ENCODE peak calls at places on chromosomes 13 and 19, in seven cellular contexts. C is GM23338; J is K562; Z is AG04450; L is ovary; B is WERI-Rb-1; P is CD4-positive, alpha-beta memory T cell. D is an unnamed sample.

GRCh38 chr19:39263912-39264305 is 4.3 kb upstream of the IFNL2 start:
- DNase-seq in C (peak; percentile 59), J (no peak), Z (no peak), L (no peak), B (no peak), P (no peak), D (no peak)

GRCh38 chr13:46341112-46341711 is 45.8 kb downstream of the RUBCNL start:
- DNase-seq in C (no peak), J (no peak), Z (peak; percentile 6), L (no peak), B (no peak), P (no peak), D (peak; percentile 23)

GRCh38 chr13:42048625-42049453 is at the start of gene DGKH:
- DNase-seq in C (peak; percentile 70), J (peak; percentile 83), Z (no peak), L (peak; percentile 83), B (peak; percentile 68), P (peak; percentile 56), D (peak; percentile 85)

GRCh38 chr19:33868821-33869412 is 72.2 kb downstream of the KCTD15 start:
- DNase-seq in C (peak; percentile 55), J (no peak), Z (no peak), L (no peak), B (no peak), P (no peak), D (peak; percentile 33)

GRCh38 chr13:106530907-106531520 is 4.4 kb downstream of the EFNB2 start:
- DNase-seq in C (no peak), J (no peak), Z (no peak), L (no peak), B (peak; percentile 51), P (no peak), D (no peak)

GRCh38 chr19:41879670-41880328 is 2.7 kb downstream of the CD79A start:
- DNase-seq in C (no peak), J (no peak), Z (no peak), L (no peak), B (no peak), P (no peak), D (no peak)

GRCh38 chr13:42977219-42977659 is 14.8 kb downstream of the EPSTI1 start:
- DNase-seq in C (no peak), J (no peak), Z (no peak), L (no peak), B (no peak), P (no peak), D (no peak)

GRCh38 chr13:66040506-66040905 is 1189.6 kb downstream of the PCDH9 start:
- DNase-seq in C (no peak), J (no peak), Z (no peak), L (no peak), B (no peak), P (no peak), D (no peak)

GRCh38 chr19:36939153-36939552 is 23.0 kb downstream of the ZNF568 start:
- DNase-seq in C (peak; percentile 52), J (no peak), Z (no peak), L (no peak), B (no peak), P (no peak), D (peak; percentile 41)

GRCh38 chr19:9711815-9712214 is 36.9 kb upstream of the ZNF562 start:
- DNase-seq in C (no peak), J (no peak), Z (no peak), L (no peak), B (no peak), P (no peak), D (no peak)

GRCh38 chr13:113010510-113010865 is 41.5 kb downstream of the MCF2L start:
- DNase-seq in C (no peak), J (no peak), Z (no peak), L (no peak), B (no peak), P (no peak), D (no peak)

GRCh38 chr13:90454002-90454636 is 893.4 kb upstream of the MIR17HG start:
- DNase-seq in C (no peak), J (no peak), Z (no peak), L (no peak), B (no peak), P (no peak), D (no peak)

GRCh38 chr13:98397861-98398260 is 179.0 kb downstream of the STK24 start:
- DNase-seq in C (no peak), J (no peak), Z (no peak), L (no peak), B (no peak), P (no peak), D (no peak)

GRCh38 chr19:53101518-53101917 is 1.7 kb downstream of the ZNF160 start:
- DNase-seq in C (peak; percentile 21), J (peak; percentile 22), Z (no peak), L (no peak), B (peak; percentile 13), P (no peak), D (no peak)

GRCh38 chr19:51978882-51979281 is 7.8 kb downstream of the ZNF350 start:
- DNase-seq in C (no peak), J (no peak), Z (no peak), L (no peak), B (no peak), P (no peak), D (no peak)

GRCh38 chr13:75670496-75670895 is 34.4 kb downstream of the LMO7 start:
- DNase-seq in C (no peak), J (no peak), Z (no peak), L (no peak), B (no peak), P (no peak), D (no peak)

GRCh38 chr19:50551034-50551712 is 17.1 kb downstream of the LRRC4B start:
- DNase-seq in C (no peak), J (no peak), Z (no peak), L (no peak), B (no peak), P (no peak), D (no peak)
- H3K4me3 ChIP-seq in C (peak overlapping the region; percentile 79), J (no peak overlapping the region), Z (no peak overlapping the region), L (peak overlapping the region; percentile 22), B (no peak overlapping the region), P (no peak overlapping the region), D (no peak overlapping the region)

GRCh38 chr19:581399-582111 is 8.1 kb upstream of the HCN2 start:
- DNase-seq in C (no peak), J (no peak), Z (no peak), L (no peak), B (no peak), P (no peak), D (no peak)

GRCh38 chr19:583968-584239 is 5.8 kb upstream of the HCN2 start:
- DNase-seq in C (peak; percentile 42), J (no peak), Z (no peak), L (no peak), B (no peak), P (no peak), D (no peak)

GRCh38 chr19:584240-585001 is 5.3 kb upstream of the HCN2 start:
- DNase-seq in C (peak; percentile 81), J (peak; percentile 73), Z (no peak), L (peak; percentile 39), B (peak; percentile 85), P (peak; percentile 54), D (peak; percentile 60)

GRCh38 chr19:582497-583197 is 7.0 kb upstream of the HCN2 start:
- DNase-seq in C (peak; percentile 39), J (no peak), Z (no peak), L (no peak), B (no peak), P (no peak), D (no peak)

DNA sequence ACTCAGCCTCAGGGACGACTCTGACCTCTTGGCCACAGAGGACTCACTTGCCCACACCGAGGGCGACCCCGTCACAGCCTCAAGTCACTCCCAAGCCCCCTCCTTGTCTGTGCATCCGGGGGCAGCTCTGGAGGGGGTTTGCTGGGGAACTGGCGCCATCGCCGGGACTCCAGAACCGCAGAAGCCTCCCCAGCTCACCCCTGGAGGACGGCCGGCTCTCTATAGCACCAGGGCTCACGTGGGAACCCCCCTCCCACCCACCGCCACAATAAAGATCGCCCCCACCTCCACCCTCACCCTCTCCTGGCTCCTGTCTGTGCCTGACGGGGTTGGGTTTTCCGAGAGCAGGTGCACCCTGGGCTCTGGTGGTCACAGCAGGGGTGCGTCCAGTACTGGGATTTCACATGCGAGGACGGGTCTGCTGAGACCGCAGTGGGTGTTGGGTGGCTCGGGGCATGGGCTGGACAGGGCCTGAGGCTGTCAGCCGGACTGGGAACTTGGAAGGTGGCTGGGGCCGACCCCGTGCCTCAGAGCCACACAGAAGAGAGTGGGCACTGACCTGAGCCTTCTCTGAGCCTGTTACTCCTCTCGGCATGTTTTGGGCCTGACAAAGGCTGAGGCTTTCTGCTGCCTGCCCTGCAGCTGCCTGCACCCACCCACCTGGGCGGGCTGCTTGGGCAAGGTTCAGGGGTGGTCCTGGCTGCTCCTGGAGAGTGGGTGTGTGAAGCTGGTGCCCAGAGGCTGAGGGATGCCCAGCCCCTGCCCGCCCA is 6.3 kb upstream of the HCN2 start:
- DNase-seq in C (no peak), J (no peak), Z (no peak), L (no peak), B (no peak), P (no peak), D (no peak)
- H3K27ac ChIP-seq in C (no peak overlapping the region), J (no peak overlapping the region), Z (no peak overlapping the region), L (no peak overlapping the region), B (peak overlapping the region; percentile 54), P (no peak overlapping the region), D (no peak overlapping the region)

GRCh38 chr13:110248449-110249143 is 58.4 kb downstream of the COL4A1 start:
- DNase-seq in C (no peak), J (no peak), Z (no peak), L (no peak), B (no peak), P (no peak), D (no peak)
- H3K4me3 ChIP-seq in C (no peak overlapping the region), J (no peak overlapping the region), Z (no peak overlapping the region), L (no peak overlapping the region), B (no peak overlapping the region), P (no peak overlapping the region), D (no peak overlapping the region)

GRCh38 chr13:51823861-51824260 is 19.9 kb upstream of the DHRS12 start:
- DNase-seq in C (no peak), J (no peak), Z (no peak), L (no peak), B (no peak), P (no peak), D (no peak)

GRCh38 chr13:51825165-51825592 is 19.8 kb downstream of the TMEM272 start:
- DNase-seq in C (no peak), J (no peak), Z (no peak), L (no peak), B (no peak), P (peak; percentile 79), D (no peak)

GRCh38 chr13:51827254-51827653 is 17.7 kb downstream of the TMEM272 start:
- DNase-seq in C (no peak), J (no peak), Z (no peak), L (no peak), B (no peak), P (no peak), D (no peak)

GRCh38 chr13:51826606-51827005 is 18.4 kb downstream of the TMEM272 start:
- DNase-seq in C (no peak), J (no peak), Z (no peak), L (peak; percentile 56), B (no peak), P (no peak), D (no peak)

DNA sequence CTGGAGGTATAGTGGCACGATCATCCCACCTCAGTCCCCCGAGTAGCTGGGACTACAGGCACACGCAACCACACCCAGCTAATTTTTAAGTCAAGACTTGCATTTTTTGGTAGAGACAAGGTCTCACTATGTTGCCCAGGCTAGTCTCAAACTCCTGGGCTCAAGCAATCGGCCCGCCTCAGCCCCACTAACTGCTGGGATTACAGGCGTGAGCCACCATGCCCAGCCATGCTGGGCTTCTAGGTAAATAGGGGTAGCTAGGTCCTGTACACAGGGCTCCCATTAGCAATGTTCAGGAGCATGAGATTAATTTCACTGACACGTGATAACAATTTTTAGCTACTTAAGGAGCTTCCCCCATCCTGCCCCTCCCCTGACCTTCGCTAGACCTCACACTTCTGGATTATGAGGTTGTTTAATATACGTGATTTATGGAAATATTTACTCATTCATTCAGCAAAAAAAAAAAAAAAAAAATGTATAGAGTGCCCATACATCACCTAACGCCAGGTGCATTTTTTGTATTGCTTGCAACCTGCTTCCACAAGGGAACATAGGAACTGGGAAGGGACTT is 19.2 kb downstream of the TMEM272 start:
- DNase-seq in C (no peak), J (no peak), Z (no peak), L (no peak), B (no peak), P (no peak), D (no peak)
- H3K27ac ChIP-seq in C (no peak overlapping the region), J (no peak overlapping the region), Z (no peak overlapping the region), L (no peak overlapping the region), B (no peak overlapping the region), P (peak overlapping the region; percentile 65), D (no peak overlapping the region)